ENCODE peak calls at places on chromosomes 11 and 22, in six cellular contexts. One of them, this sample, is unnamed.

GRCh38 chr11:2115308-2115707 is 23.9 kb downstream of the IGF2 start:
- DNase-seq in neural progenitor cell: no peak
- DNase-seq in NCI-H1105: no peak
- DNase-seq in EH: no peak
- DNase-seq in iPS-NIHi11: no peak
- DNase-seq in NCI-H69: no peak
- DNase-seq in this sample: peak; percentile 26

GRCh38 chr22:36528336-36528735 is 630 bp downstream of the EIF3D start:
- DNase-seq in neural progenitor cell: no peak
- DNase-seq in NCI-H1105: no peak
- DNase-seq in EH: peak; percentile 46
- DNase-seq in iPS-NIHi11: no peak
- DNase-seq in NCI-H69: peak; percentile 34
- DNase-seq in this sample: no peak

GRCh38 chr11:120652705-120653335 is 141.3 kb downstream of the GRIK4 start:
- DNase-seq in neural progenitor cell: peak; percentile 31
- DNase-seq in NCI-H1105: no peak
- DNase-seq in EH: peak; percentile 14
- DNase-seq in iPS-NIHi11: no peak
- DNase-seq in NCI-H69: peak; percentile 60
- DNase-seq in this sample: no peak

GRCh38 chr11:67449116-67449844 is 3.2 kb downstream of the GPR152 start:
- DNase-seq in neural progenitor cell: no peak
- DNase-seq in NCI-H1105: no peak
- DNase-seq in EH: no peak
- DNase-seq in iPS-NIHi11: no peak
- DNase-seq in NCI-H69: no peak
- DNase-seq in this sample: no peak

GRCh38 chr22:22395230-22395629 is 113.3 kb downstream of the ZNF280B start:
- DNase-seq in neural progenitor cell: no peak
- DNase-seq in NCI-H1105: no peak
- DNase-seq in EH: no peak
- DNase-seq in iPS-NIHi11: no peak
- DNase-seq in NCI-H69: peak; percentile 88
- DNase-seq in this sample: no peak

GRCh38 chr22:30000566-30000965 is 79.7 kb upstream of the HORMAD2 start:
- DNase-seq in neural progenitor cell: no peak
- DNase-seq in NCI-H1105: no peak
- DNase-seq in EH: peak; percentile 31
- DNase-seq in iPS-NIHi11: no peak
- DNase-seq in NCI-H69: no peak
- DNase-seq in this sample: no peak

GRCh38 chr11:128662960-128663359 is 30.9 kb upstream of the FLI1 start:
- DNase-seq in neural progenitor cell: peak; percentile 33
- DNase-seq in NCI-H1105: no peak
- DNase-seq in EH: no peak
- DNase-seq in iPS-NIHi11: no peak
- DNase-seq in NCI-H69: no peak
- DNase-seq in this sample: no peak

GRCh38 chr22:26479043-26479791 is 4.4 kb downstream of the HPS4 start:
- DNase-seq in neural progenitor cell: no peak
- DNase-seq in NCI-H1105: no peak
- DNase-seq in EH: no peak
- DNase-seq in iPS-NIHi11: no peak
- DNase-seq in NCI-H69: peak; percentile 94
- DNase-seq in this sample: no peak

GRCh38 chr11:18203723-18204122 is 31.1 kb downstream of the MRGPRX4 start:
- DNase-seq in neural progenitor cell: peak; percentile 80
- DNase-seq in NCI-H1105: no peak
- DNase-seq in EH: peak; percentile 24
- DNase-seq in iPS-NIHi11: peak; percentile 75
- DNase-seq in NCI-H69: peak; percentile 59
- DNase-seq in this sample: no peak

GRCh38 chr11:73257342-73258103 is 14.6 kb upstream of the P2RY6 start:
- DNase-seq in neural progenitor cell: peak; percentile 54
- DNase-seq in NCI-H1105: no peak
- DNase-seq in EH: peak; percentile 98
- DNase-seq in iPS-NIHi11: no peak
- DNase-seq in NCI-H69: no peak
- DNase-seq in this sample: peak; percentile 62

GRCh38 chr11:28701760-28702449 is 593.7 kb downstream of the METTL15 start:
- DNase-seq in neural progenitor cell: no peak
- DNase-seq in NCI-H1105: no peak
- DNase-seq in EH: peak; percentile 30
- DNase-seq in iPS-NIHi11: no peak
- DNase-seq in NCI-H69: peak; percentile 26
- DNase-seq in this sample: no peak

GRCh38 chr11:10461276-10461790 is 6.3 kb downstream of the AMPD3 start:
- DNase-seq in neural progenitor cell: no peak
- DNase-seq in NCI-H1105: no peak
- DNase-seq in EH: no peak
- DNase-seq in iPS-NIHi11: no peak
- DNase-seq in NCI-H69: no peak
- DNase-seq in this sample: no peak

GRCh38 chr22:31085493-31085824 is 4.3 kb downstream of the SMTN start:
- DNase-seq in neural progenitor cell: peak; percentile 66
- DNase-seq in NCI-H1105: no peak
- DNase-seq in EH: peak; percentile 25
- DNase-seq in iPS-NIHi11: peak; percentile 59
- DNase-seq in NCI-H69: no peak
- DNase-seq in this sample: peak; percentile 76

GRCh38 chr22:44446483-44446882 is 51.5 kb downstream of the RTL6 start:
- DNase-seq in neural progenitor cell: no peak
- DNase-seq in NCI-H1105: no peak
- DNase-seq in EH: no peak
- DNase-seq in iPS-NIHi11: no peak
- DNase-seq in NCI-H69: no peak
- DNase-seq in this sample: no peak

GRCh38 chr22:46937185-46937584 is 174.7 kb downstream of the TBC1D22A start:
- DNase-seq in neural progenitor cell: no peak
- DNase-seq in NCI-H1105: no peak
- DNase-seq in EH: no peak
- DNase-seq in iPS-NIHi11: no peak
- DNase-seq in NCI-H69: peak; percentile 18
- DNase-seq in this sample: no peak

GRCh38 chr22:40399661-40400060 is 29.3 kb downstream of the SGSM3 start:
- DNase-seq in neural progenitor cell: no peak
- DNase-seq in NCI-H1105: no peak
- DNase-seq in EH: no peak
- DNase-seq in iPS-NIHi11: no peak
- DNase-seq in NCI-H69: no peak
- DNase-seq in this sample: no peak

GRCh38 chr22:35917651-35918050 is 111.0 kb downstream of the RBFOX2 start:
- DNase-seq in neural progenitor cell: no peak
- DNase-seq in NCI-H1105: no peak
- DNase-seq in EH: no peak
- DNase-seq in iPS-NIHi11: no peak
- DNase-seq in NCI-H69: no peak
- DNase-seq in this sample: no peak

GRCh38 chr11:70872950-70873735 is 379.2 kb downstream of the SHANK2 start:
- DNase-seq in neural progenitor cell: peak; percentile 36
- DNase-seq in NCI-H1105: no peak
- DNase-seq in EH: no peak
- DNase-seq in iPS-NIHi11: peak; percentile 73
- DNase-seq in NCI-H69: peak; percentile 85
- DNase-seq in this sample: no peak

GRCh38 chr11:14422052-14422813 is 63.2 kb upstream of the RRAS2 start:
- DNase-seq in neural progenitor cell: peak; percentile 81
- DNase-seq in NCI-H1105: peak; percentile 79
- DNase-seq in EH: peak; percentile 100
- DNase-seq in iPS-NIHi11: peak; percentile 82
- DNase-seq in NCI-H69: peak; percentile 95
- DNase-seq in this sample: peak; percentile 91

GRCh38 chr11:47468598-47469214 is 19.8 kb upstream of the RAPSN start:
- DNase-seq in neural progenitor cell: no peak
- DNase-seq in NCI-H1105: no peak
- DNase-seq in EH: no peak
- DNase-seq in iPS-NIHi11: no peak
- DNase-seq in NCI-H69: peak; percentile 70
- DNase-seq in this sample: no peak

GRCh38 chr22:45777046-45777851 is 105.6 kb downstream of the ATXN10 start:
- DNase-seq in neural progenitor cell: no peak
- DNase-seq in NCI-H1105: no peak
- DNase-seq in EH: peak; percentile 52
- DNase-seq in iPS-NIHi11: no peak
- DNase-seq in NCI-H69: peak; percentile 57
- DNase-seq in this sample: no peak

GRCh38 chr11:24386551-24387404 is 110.1 kb upstream of the LUZP2 start:
- DNase-seq in neural progenitor cell: peak; percentile 58
- DNase-seq in NCI-H1105: peak; percentile 17
- DNase-seq in EH: peak; percentile 32
- DNase-seq in iPS-NIHi11: peak; percentile 43
- DNase-seq in NCI-H69: peak; percentile 79
- DNase-seq in this sample: no peak

GRCh38 chr11:134725211-134725610 is 313.2 kb upstream of the B3GAT1 start:
- DNase-seq in neural progenitor cell: no peak
- DNase-seq in NCI-H1105: no peak
- DNase-seq in EH: no peak
- DNase-seq in iPS-NIHi11: no peak
- DNase-seq in NCI-H69: no peak
- DNase-seq in this sample: no peak

GRCh38 chr11:119491753-119492455 is 68.9 kb upstream of the THY1 start:
- DNase-seq in neural progenitor cell: peak; percentile 31
- DNase-seq in NCI-H1105: peak; percentile 100
- DNase-seq in EH: peak; percentile 15
- DNase-seq in iPS-NIHi11: no peak
- DNase-seq in NCI-H69: peak; percentile 98
- DNase-seq in this sample: no peak

GRCh38 chr11:250740-251299 is 14.0 kb downstream of the PSMD13 start:
- DNase-seq in neural progenitor cell: peak; percentile 73
- DNase-seq in NCI-H1105: no peak
- DNase-seq in EH: peak; percentile 57
- DNase-seq in iPS-NIHi11: peak; percentile 82
- DNase-seq in NCI-H69: peak; percentile 42
- DNase-seq in this sample: peak; percentile 72

GRCh38 chr11:18144243-18144642 is 11.9 kb downstream of the MRGPRX3 start:
- DNase-seq in neural progenitor cell: no peak
- DNase-seq in NCI-H1105: no peak
- DNase-seq in EH: peak; percentile 6
- DNase-seq in iPS-NIHi11: no peak
- DNase-seq in NCI-H69: no peak
- DNase-seq in this sample: no peak

GRCh38 chr11:19756675-19757475 is 44.2 kb downstream of the NAV2 start:
- DNase-seq in neural progenitor cell: peak; percentile 51
- DNase-seq in NCI-H1105: no peak
- DNase-seq in EH: peak; percentile 67
- DNase-seq in iPS-NIHi11: no peak
- DNase-seq in NCI-H69: no peak
- DNase-seq in this sample: peak; percentile 51